ENCODE peak calls at places on chromosomes 3 and 15, in five cellular contexts. A is GM19239, O is aorta, Z is natural killer cell, K is ELF-1. L is an unnamed sample.

GRCh38 chr3:150497956-150498355 is 48.3 kb downstream of the SERP1 start:
- DNase-seq in O (no peak), Z (no peak), A (no peak), K (no peak), L (peak; percentile 69)

GRCh38 chr3:88059380-88060160 is 515 bp downstream of the ZNF654 start:
- DNase-seq in A (no peak), K (no peak), O (no peak), Z (peak; percentile 16), L (no peak)

GRCh38 chr3:51997172-51997571 is 1.5 kb upstream of the RPL29 start:
- DNase-seq in Z (no peak), A (no peak), O (no peak), K (no peak), L (no peak)

GRCh38 chr3:54557538-54558419 is 370.1 kb downstream of the LRTM1 start:
- DNase-seq in O (no peak), K (no peak), A (no peak), Z (no peak), L (no peak)

GRCh38 chr15:101538996-101539395 is 49.5 kb upstream of the PCSK6 start:
- DNase-seq in O (no peak), Z (no peak), A (no peak), K (no peak), L (no peak)

GRCh38 chr15:58413253-58413652 is 18.5 kb upstream of the LIPC start:
- DNase-seq in A (no peak), Z (no peak), O (no peak), K (no peak), L (no peak)

GRCh38 chr3:50068134-50068533 is 20.6 kb upstream of the RBM5 start:
- DNase-seq in K (no peak), Z (no peak), O (no peak), A (no peak), L (no peak)

GRCh38 chr3:197029511-197030167 is at the start of gene MELTF:
- DNase-seq in Z (peak; percentile 78), A (peak; percentile 98), K (peak; percentile 71), O (peak; percentile 89), L (peak; percentile 74)

GRCh38 chr3:109559389-109559788 is 222.0 kb upstream of the DPPA4 start:
- DNase-seq in Z (no peak), O (no peak), A (no peak), K (no peak), L (no peak)